ENCODE peak calls at places on chromosomes 1 and 21, in five cellular contexts. X is IMR-90, D is neuronal stem cell, J is H9, F is H1. K is an unnamed sample.

GRCh38 chr1:87042127-87042811 is 127.8 kb downstream of the HS2ST1 start:
- DNase-seq in F (no peak), X (no peak), D (no peak), J (no peak), K (no peak)

GRCh38 chr1:19799877-19800804 is at the start of gene TMCO4:
- DNase-seq in D (no peak), X (peak; percentile 88), F (no peak), J (no peak), K (peak; percentile 32)

GRCh38 chr1:233293556-233294446 is 1.7 kb downstream of the PCNX2 start:
- DNase-seq in D (no peak), F (no peak), J (no peak), X (peak; percentile 35), K (peak; percentile 66)

GRCh38 chr1:22159858-22160257 is 17.0 kb upstream of the WNT4 start:
- DNase-seq in J (no peak), F (no peak), X (no peak), D (no peak), K (no peak)

GRCh38 chr1:224067207-224067606 is 46.7 kb upstream of the FBXO28 start:
- DNase-seq in X (no peak), F (no peak), D (no peak), J (no peak), K (no peak)

GRCh38 chr21:41429925-41430491 is 4.0 kb downstream of the MX1 start:
- DNase-seq in J (no peak), F (no peak), D (no peak), X (no peak), K (no peak)

GRCh38 chr1:204924013-204924759 is 53.5 kb downstream of the NFASC start:
- DNase-seq in X (no peak), F (peak; percentile 79), D (no peak), J (peak; percentile 84), K (peak; percentile 99)

GRCh38 chr1:31843506-31843905 is 27.7 kb upstream of the SPOCD1 start:
- DNase-seq in F (no peak), X (peak; percentile 80), J (no peak), D (no peak), K (peak; percentile 70)

GRCh38 chr1:15354580-15354965 is 55.1 kb upstream of the EFHD2 start:
- DNase-seq in J (no peak), D (no peak), X (peak; percentile 78), F (no peak), K (no peak)

GRCh38 chr1:2968471-2968881 is 52.8 kb upstream of the ACTRT2 start:
- DNase-seq in X (no peak), D (no peak), F (no peak), J (no peak), K (no peak)

GRCh38 chr1:4605158-4605557 is 49.3 kb upstream of the AJAP1 start:
- DNase-seq in X (no peak), J (no peak), D (no peak), F (no peak), K (no peak)

GRCh38 chr1:154859786-154860153 is 10.3 kb downstream of the KCNN3 start:
- DNase-seq in D (no peak), F (no peak), J (no peak), X (no peak), K (no peak)

GRCh38 chr1:28365864-28366263 is 3.7 kb upstream of the PHACTR4 start:
- DNase-seq in J (no peak), D (no peak), X (no peak), F (no peak), K (no peak)

GRCh38 chr21:35086357-35086756 is 37.3 kb upstream of the RUNX1 start:
- DNase-seq in D (no peak), X (peak; percentile 54), F (no peak), J (no peak), K (peak; percentile 55)

GRCh38 chr1:209627349-209628196 is 24.7 kb downstream of the LAMB3 start:
- DNase-seq in F (peak; percentile 75), J (peak; percentile 94), D (peak; percentile 85), X (peak; percentile 69), K (peak; percentile 91)

GRCh38 chr1:3543076-3544049 is 67.9 kb downstream of the MEGF6 start:
- DNase-seq in D (no peak), J (peak; percentile 46), X (peak; percentile 92), F (no peak), K (peak; percentile 73)

GRCh38 chr1:58803858-58804257 is 20.0 kb upstream of the JUN start:
- DNase-seq in D (no peak), F (no peak), X (no peak), J (no peak), K (no peak)

GRCh38 chr1:199007423-199007822 is 368.6 kb downstream of the PTPRC start:
- DNase-seq in J (no peak), F (no peak), D (no peak), X (no peak), K (no peak)

GRCh38 chr1:21318714-21319159 is 28.5 kb upstream of the ECE1 start:
- DNase-seq in D (no peak), J (no peak), X (peak; percentile 87), F (no peak), K (peak; percentile 71)

GRCh38 chr1:47192458-47193384 is 2.9 kb upstream of the PDZK1IP1 start:
- DNase-seq in J (peak; percentile 95), F (peak; percentile 90), D (peak; percentile 81), X (peak; percentile 53), K (peak; percentile 87)

GRCh38 chr1:24180676-24181075 is 6.4 kb downstream of the IFNLR1 start:
- DNase-seq in F (no peak), D (no peak), X (no peak), J (no peak), K (no peak)

DNA sequence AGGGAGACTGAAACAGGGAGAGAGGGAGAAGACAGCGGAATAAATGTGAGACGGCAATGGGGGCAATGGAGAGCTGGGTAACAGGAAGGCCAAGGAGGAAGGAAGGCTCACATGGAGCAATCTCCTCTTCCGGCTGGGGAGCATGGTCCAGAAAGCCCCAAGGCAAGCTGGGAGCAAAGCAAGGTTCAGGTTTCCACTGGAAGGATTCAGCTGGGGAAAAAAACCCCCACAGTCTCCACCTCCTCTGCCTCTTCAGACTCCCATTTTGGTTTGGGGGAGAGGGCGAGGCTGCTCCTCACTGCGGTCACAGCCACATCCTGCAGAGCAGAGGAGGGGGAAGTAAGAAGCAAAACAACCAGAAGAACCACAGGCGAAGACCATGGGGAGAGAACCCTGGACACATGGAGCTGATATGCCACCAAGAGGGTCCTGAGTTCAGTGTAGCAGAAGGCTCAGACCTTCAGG is 650 bp downstream of the TNFAIP8L2 start:
- DNase-seq in D (no peak), J (no peak), X (no peak), F (no peak), K (no peak)
- H2BK120ac ChIP-seq in D (no peak overlapping the region), J (no peak overlapping the region), X (no peak overlapping the region), F (no peak overlapping the region), K (no peak overlapping the region)

DNA sequence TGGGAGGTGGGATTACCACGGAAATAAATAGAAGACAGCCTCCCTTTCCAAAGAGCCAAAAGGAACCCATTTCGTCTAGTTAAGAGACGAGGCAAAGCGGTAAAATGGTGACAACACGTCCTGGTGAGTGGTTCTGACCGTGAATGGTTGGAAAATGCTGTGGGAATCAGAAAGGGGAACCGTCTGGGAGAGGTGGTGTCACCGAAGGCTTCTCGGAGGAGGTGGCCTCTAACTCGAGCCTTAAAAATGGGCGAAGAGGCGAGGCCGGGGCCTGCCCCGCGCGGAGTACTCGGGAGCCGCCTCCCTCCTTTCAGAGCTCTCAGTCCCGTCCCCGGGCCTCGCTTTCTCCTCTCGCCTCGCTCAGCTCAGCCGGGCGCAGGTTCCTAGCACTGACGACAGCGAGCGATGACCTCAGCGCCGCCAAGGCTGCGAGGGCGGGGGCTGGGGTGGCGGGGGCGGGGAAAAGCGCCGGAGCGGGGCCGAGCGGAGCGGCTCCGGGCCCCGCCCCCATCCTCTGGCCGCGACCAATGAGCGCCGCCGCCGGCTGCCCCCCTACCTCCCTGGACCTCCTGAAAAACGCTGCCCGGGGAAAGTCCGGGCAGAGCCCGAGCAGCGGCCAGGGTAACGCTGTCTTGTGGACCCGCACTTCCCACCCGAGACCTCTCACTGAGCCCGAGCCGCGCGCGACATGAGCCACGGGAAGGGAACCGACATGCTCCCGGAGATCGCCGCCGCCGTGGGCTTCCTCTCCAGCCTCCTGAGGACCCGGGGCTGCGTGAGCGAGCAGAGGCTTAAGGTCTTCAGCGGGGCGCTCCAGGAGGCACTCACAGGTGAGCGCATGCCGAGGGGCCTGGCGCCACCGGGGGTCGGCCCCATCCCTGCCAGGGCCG is at the start of gene BTG2:
- DNase-seq in X (peak; percentile 86), J (peak; percentile 94), D (peak; percentile 85), F (peak; percentile 70), K (peak; percentile 94)
- H2BK120ac ChIP-seq in X (peak within 1 kb of the TSS; percentile 64), J (no peak within 1 kb of the TSS), D (peak within 1 kb of the TSS; percentile 11), F (no peak within 1 kb of the TSS), K (no peak within 1 kb of the TSS)

GRCh38 chr1:175499595-175500367 is 243.6 kb downstream of the TNR start:
- DNase-seq in X (no peak), D (no peak), F (no peak), J (no peak), K (peak; percentile 58)

GRCh38 chr1:175506081-175506480 is 237.3 kb downstream of the TNR start:
- DNase-seq in D (no peak), X (no peak), J (no peak), F (no peak), K (no peak)

GRCh38 chr1:175503538-175503937 is 239.9 kb downstream of the TNR start:
- DNase-seq in F (no peak), D (no peak), J (no peak), X (no peak), K (no peak)

GRCh38 chr1:175508320-175509110 is 234.9 kb downstream of the TNR start:
- DNase-seq in J (no peak), F (no peak), D (no peak), X (no peak), K (no peak)

DNA sequence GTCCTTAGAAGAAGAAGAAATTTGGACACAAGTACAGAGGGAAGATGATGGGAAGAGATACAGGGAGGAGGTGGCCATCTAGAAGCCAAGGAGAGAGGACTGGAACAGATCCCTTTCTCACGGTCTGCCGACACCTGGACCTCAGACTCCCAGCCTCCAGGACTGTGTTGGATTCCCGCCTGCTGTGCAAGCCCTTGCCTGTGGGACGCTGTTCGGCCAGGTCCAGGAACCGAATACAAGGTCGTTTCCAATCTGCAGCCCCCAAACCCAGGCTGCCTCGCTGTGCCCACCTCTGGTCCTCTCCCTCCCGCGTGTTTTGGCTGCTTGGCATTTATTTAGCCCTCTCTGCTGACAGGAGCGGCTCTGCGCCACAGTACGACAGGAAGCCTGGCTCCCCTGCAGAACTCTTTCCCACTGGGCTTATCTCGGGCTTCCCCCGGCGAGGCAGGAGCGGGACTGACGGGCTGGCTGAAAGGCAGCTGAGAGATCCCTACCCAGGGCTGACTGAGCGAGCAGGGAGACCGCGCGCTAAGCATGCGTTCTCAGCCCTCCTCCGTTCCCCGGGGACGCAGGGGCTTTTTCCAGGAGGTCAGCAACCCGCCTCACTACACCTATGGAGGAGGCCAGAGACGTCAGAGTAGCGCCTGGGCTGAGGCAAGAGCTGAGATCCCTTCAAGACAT is 238.4 kb downstream of the TNR start:
- DNase-seq in D (no peak), F (no peak), X (no peak), J (peak; percentile 34), K (peak; percentile 34)
- H2BK120ac ChIP-seq in D (no peak overlapping the region), F (no peak overlapping the region), X (no peak overlapping the region), J (no peak overlapping the region), K (no peak overlapping the region)

GRCh38 chr1:184664661-184665060 is 90.0 kb downstream of the EDEM3 start:
- DNase-seq in X (no peak), J (peak; percentile 47), F (no peak), D (no peak), K (no peak)
- H2BK120ac ChIP-seq in X (no peak overlapping the region), J (no peak overlapping the region), F (no peak overlapping the region), D (peak overlapping the region; percentile 56), K (no peak overlapping the region)

DNA sequence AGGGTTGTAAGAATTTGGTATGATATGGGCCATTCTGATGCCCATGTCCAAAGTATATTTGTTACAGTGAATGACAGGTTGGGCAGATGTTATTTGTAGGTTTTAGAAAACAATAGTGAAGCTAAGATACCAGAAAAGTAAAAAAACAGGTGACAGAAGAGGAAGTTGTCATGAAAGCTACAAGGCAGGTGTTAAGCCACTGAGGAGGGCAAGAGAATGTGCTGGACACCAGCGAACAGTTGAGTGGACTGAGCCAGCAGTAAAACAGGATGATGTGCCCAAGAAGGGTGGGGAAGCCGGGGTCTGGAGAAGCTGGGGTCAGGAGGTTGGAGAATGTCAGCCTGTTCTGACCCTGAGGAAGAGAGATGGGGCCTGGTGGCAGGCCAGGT is 83.3 kb downstream of the DTL start:
- DNase-seq in F (no peak), X (no peak), J (no peak), D (no peak), K (no peak)
- H2BK120ac ChIP-seq in F (no peak overlapping the region), X (no peak overlapping the region), J (no peak overlapping the region), D (no peak overlapping the region), K (no peak overlapping the region)